ENCODE peak calls at places on chromosomes 12 and 14, in eight cellular contexts. S, O, B, P, R, F, W and Z are unnamed samples.

GRCh38 chr12:123512838-123513665 is 20.5 kb downstream of the RILPL1 start:
- DNase-seq in S (no peak), O (no peak), B (no peak), P (no peak), R (no peak), F (no peak), W (no peak), Z (peak)

GRCh38 chr14:68467425-68467824 is 325.4 kb downstream of the ZFP36L1 start:
- DNase-seq in S (no peak), O (no peak), B (no peak), P (no peak), R (no peak), F (no peak), W (no peak), Z (no peak)

GRCh38 chr14:102212845-102213244 is 73.1 kb downstream of the WDR20 start:
- DNase-seq in S (no peak), O (no peak), B (no peak), P (no peak), R (no peak), F (no peak), W (no peak), Z (no peak)

GRCh38 chr12:57110189-57111045 is 745 bp downstream of the STAT6 start:
- DNase-seq in S (no peak), O (no peak), B (no peak), P (peak), R (peak), F (no peak), W (peak), Z (no peak)

GRCh38 chr12:111937429-111937828 is 75.5 kb downstream of the TMEM116 start:
- DNase-seq in S (no peak), O (no peak), B (no peak), P (no peak), R (no peak), F (no peak), W (no peak), Z (no peak)

GRCh38 chr14:53670701-53671100 is 285.9 kb downstream of the BMP4 start:
- DNase-seq in S (no peak), O (no peak), B (no peak), P (no peak), R (no peak), F (no peak), W (no peak), Z (no peak)

GRCh38 chr12:125161712-125162023 is 96.4 kb downstream of the AACS start:
- DNase-seq in S (no peak), O (no peak), B (peak), P (no peak), R (no peak), F (peak), W (no peak), Z (no peak)

GRCh38 chr12:132489602-132490239 is at the start of gene FBRSL1:
- DNase-seq in S (peak), O (peak), B (peak), P (peak), R (peak), F (peak), W (peak), Z (peak)

GRCh38 chr14:60169722-60170121 is 4.5 kb upstream of the DHRS7 start:
- DNase-seq in S (no peak), O (no peak), B (no peak), P (no peak), R (no peak), F (no peak), W (no peak), Z (no peak)

GRCh38 chr12:40439771-40440492 is 215.1 kb downstream of the LRRK2 start:
- DNase-seq in S (no peak), O (no peak), B (no peak), P (no peak), R (no peak), F (no peak), W (no peak), Z (no peak)